ENCODE peak calls at places on chromosomes 13 and 19, in six cellular contexts. M is fibroblast of villous mesenchyme, Z is nephron progenitor cell, A is BJ, I is gastrocnemius medialis, N is Caco-2. F is an unnamed sample.

GRCh38 chr19:10226376-10227214 is 4.5 kb downstream of the S1PR2 start:
- DNase-seq in M (peak), N (no peak), Z (peak), A (peak), I (peak), F (no peak)

GRCh38 chr13:39942901-39943273 is 287.4 kb downstream of the COG6 start:
- DNase-seq in I (peak), N (peak), M (peak), Z (peak), A (no peak), F (peak)

GRCh38 chr19:3665681-3666544 is 34.4 kb downstream of the PIP5K1C start:
- DNase-seq in M (peak), Z (peak), I (no peak), N (no peak), A (no peak), F (peak)

GRCh38 chr13:62643799-62644484 is 1228.3 kb upstream of the PCDH20 start:
- DNase-seq in Z (no peak), M (no peak), A (no peak), I (no peak), N (no peak), F (no peak)

GRCh38 chr19:10450853-10451609 is 30.7 kb downstream of the PDE4A start:
- DNase-seq in Z (no peak), N (peak), I (no peak), A (no peak), M (no peak), F (no peak)

GRCh38 chr13:98515804-98516465 is 61.0 kb downstream of the STK24 start:
- DNase-seq in N (no peak), M (no peak), Z (no peak), I (no peak), A (no peak), F (no peak)

GRCh38 chr13:113862766-113863510 is 938 bp downstream of the GAS6 start:
- DNase-seq in N (no peak), A (no peak), M (peak), I (peak), Z (peak), F (no peak)

GRCh38 chr13:103315701-103316100 is 249.5 kb upstream of the SLC10A2 start:
- DNase-seq in A (no peak), M (no peak), N (no peak), I (no peak), Z (no peak), F (no peak)

GRCh38 chr19:8336072-8336569 is 6.9 kb downstream of the KANK3 start:
- DNase-seq in A (no peak), M (no peak), I (no peak), Z (no peak), N (no peak), F (no peak)

GRCh38 chr19:27776020-27776419 is 1436.9 kb downstream of the UQCRFS1 start:
- DNase-seq in A (no peak), I (no peak), Z (no peak), M (peak), N (peak), F (no peak)

GRCh38 chr19:19444694-19445155 is 39.2 kb downstream of the GATAD2A start:
- DNase-seq in A (no peak), Z (no peak), I (no peak), N (no peak), M (peak), F (no peak)

GRCh38 chr19:45423589-45424190 is at the start of gene ERCC1:
- DNase-seq in N (peak), M (peak), A (no peak), Z (peak), I (peak), F (peak)

GRCh38 chr19:9721861-9722260 is 46.7 kb downstream of the ZNF846 start:
- DNase-seq in M (no peak), Z (no peak), N (no peak), I (no peak), A (no peak), F (no peak)

GRCh38 chr19:7916137-7916907 is 1.7 kb downstream of the TGFBR3L start:
- DNase-seq in Z (peak), A (no peak), N (peak), I (no peak), M (peak), F (peak)

GRCh38 chr13:49779721-49780120 is 12.8 kb downstream of the KPNA3 start:
- DNase-seq in M (no peak), N (no peak), I (no peak), A (no peak), Z (no peak), F (no peak)

GRCh38 chr13:32036131-32036695 is 4.6 kb downstream of the FRY start:
- DNase-seq in M (peak), N (no peak), Z (no peak), A (no peak), I (no peak), F (no peak)

GRCh38 chr13:77909827-77910226 is 8.8 kb downstream of the EDNRB start:
- DNase-seq in Z (no peak), A (no peak), I (no peak), N (no peak), M (no peak), F (no peak)

GRCh38 chr19:58582985-58583384 is 9.8 kb upstream of the MZF1 start:
- DNase-seq in N (no peak), Z (no peak), M (no peak), A (no peak), I (no peak), F (no peak)

GRCh38 chr13:93915269-93915809 is 564.1 kb downstream of the DCT start:
- DNase-seq in M (peak), N (no peak), I (no peak), A (peak), Z (no peak), F (no peak)

GRCh38 chr13:40251343-40252032 is 415.0 kb downstream of the FOXO1 start:
- DNase-seq in I (no peak), A (no peak), Z (no peak), N (no peak), M (peak), F (no peak)

GRCh38 chr19:51751655-51752054 is at the start of gene FPR1:
- DNase-seq in I (no peak), A (no peak), Z (no peak), M (peak), N (no peak), F (peak)

GRCh38 chr19:2051771-2052704 is 994 bp upstream of the MKNK2 start:
- DNase-seq in Z (no peak), N (no peak), I (peak), A (no peak), M (no peak), F (no peak)

GRCh38 chr13:111936267-111936925 is 130.6 kb upstream of the SOX1 start:
- DNase-seq in N (no peak), A (no peak), M (no peak), I (no peak), Z (no peak), F (no peak)

GRCh38 chr13:80469105-80469840 is 128.3 kb upstream of the SPRY2 start:
- DNase-seq in M (no peak), A (no peak), Z (no peak), I (no peak), N (no peak), F (no peak)

GRCh38 chr19:53101518-53101917 is 1.7 kb downstream of the ZNF160 start:
- DNase-seq in M (no peak), A (no peak), Z (no peak), N (no peak), I (no peak), F (no peak)

GRCh38 chr13:57557979-57558529 is 73.5 kb upstream of the PCDH17 start:
- DNase-seq in A (no peak), Z (no peak), M (no peak), N (no peak), I (no peak), F (no peak)

GRCh38 chr13:102212729-102213128 is 189.1 kb downstream of the FGF14 start:
- DNase-seq in N (no peak), Z (no peak), M (no peak), A (no peak), I (no peak), F (no peak)

GRCh38 chr13:105773241-105773640 is 762.2 kb downstream of the EFNB2 start:
- DNase-seq in Z (peak), M (no peak), N (no peak), A (no peak), I (no peak), F (no peak)
- TF ChIP-seq CTCF in Z (no peak), M (no peak), N (no peak), A (no peak), I (no peak), F (no peak)

DNA sequence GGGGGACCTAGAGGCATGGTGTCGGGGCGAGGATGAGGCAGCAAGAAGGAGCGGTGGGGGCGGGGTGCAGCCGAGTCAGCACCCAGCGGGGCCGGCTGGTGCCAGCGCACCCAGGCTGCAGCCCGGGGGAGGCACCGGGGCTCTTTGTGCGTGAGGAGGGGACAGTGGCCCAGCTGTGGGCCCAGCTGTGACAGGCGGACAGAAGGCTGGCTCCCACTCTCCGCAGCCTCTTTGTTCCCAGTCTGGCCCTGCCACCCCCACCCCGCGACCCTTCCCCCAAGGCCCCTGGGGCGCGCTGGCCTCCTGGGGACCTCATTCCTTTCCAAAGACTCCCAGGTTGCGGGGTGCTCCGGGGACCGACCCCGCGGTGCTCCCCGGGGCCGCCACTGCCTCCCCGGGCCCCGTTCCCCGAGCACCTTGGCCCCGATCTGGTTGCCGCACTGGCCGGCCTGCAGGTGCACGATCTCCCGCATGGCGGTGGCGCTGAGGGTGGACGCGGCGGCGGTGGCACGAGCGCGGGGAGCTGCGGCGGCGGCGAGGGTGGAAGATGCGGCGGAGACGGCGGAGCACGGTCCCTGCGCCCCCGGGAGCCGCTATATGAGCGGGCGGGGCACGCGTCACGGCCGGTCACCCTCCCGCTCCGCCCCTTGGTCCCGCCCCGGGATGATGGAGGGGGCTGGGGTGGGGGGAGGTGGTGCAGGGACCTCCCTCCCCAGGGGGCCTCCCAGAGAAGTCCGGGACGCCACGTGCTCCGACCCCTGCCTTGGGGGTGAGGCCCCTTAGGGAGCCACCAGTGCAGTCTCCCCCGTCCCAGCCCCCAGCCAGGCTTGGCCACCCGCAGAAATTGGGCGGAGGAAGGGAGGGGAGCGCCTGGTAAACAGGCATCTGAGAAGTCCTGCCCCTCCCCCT is at the start of gene TUBB4A:
- DNase-seq in I (no peak), Z (peak), A (no peak), M (no peak), N (no peak), F (peak)
- TF ChIP-seq CTCF in I (no peak), Z (no peak), A (no peak), M (no peak), N (no peak), F (no peak)

GRCh38 chr19:42129399-42130253 is 2.6 kb downstream of the POU2F2 start:
- DNase-seq in N (no peak), M (peak), A (no peak), Z (no peak), I (no peak), F (no peak)
- TF ChIP-seq CTCF in N (no peak), M (no peak), A (no peak), Z (no peak), I (no peak), F (no peak)

DNA sequence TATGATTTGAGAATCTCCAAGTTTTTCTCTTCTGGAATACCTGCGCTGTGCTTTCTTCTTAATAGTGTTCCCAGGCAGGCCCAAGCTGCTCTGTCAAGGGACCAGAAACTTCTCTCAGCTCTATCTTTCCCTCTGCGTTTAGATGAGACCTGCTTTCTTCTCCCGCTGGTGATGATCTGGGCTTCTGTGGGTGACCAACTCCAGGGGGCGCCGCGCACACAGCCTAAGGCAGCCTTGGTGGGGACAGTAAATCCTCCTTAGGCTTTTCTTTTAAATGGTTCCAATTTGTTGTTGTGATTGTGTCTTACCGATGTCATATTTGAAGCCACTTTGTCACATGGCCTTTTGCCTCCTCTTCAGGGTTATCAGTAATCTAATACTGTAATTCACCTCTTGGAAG is 439.4 kb upstream of the KLF12 start:
- DNase-seq in M (no peak), I (no peak), Z (peak), N (no peak), A (no peak), F (no peak)
- TF ChIP-seq CTCF in M (peak), I (no peak), Z (peak), N (no peak), A (peak), F (no peak)

F was measured in Calu3.